ENCODE peak calls at places on chromosomes 16 and 17, in five cellular contexts. One of them, this sample, is unnamed.
A peak's percentile ranks its signal among the peaks of the same experiment; 100 is the strongest.

GRCh38 chr16:21646721-21647561 is 5.5 kb downstream of the IGSF6 start:
- DNase-seq in T-helper 9 cell: peak; percentile 44
- DNase-seq in KG1: no peak
- DNase-seq in sigmoid colon: no peak
- DNase-seq in DMS79: no peak
- DNase-seq in this sample: no peak

GRCh38 chr17:37519241-37519985 is 29.7 kb downstream of the DUSP14 start:
- DNase-seq in T-helper 9 cell: no peak
- DNase-seq in KG1: no peak
- DNase-seq in sigmoid colon: no peak
- DNase-seq in DMS79: no peak
- DNase-seq in this sample: peak; percentile 21

GRCh38 chr17:17849147-17849820 is 12.5 kb upstream of the SREBF1 start:
- DNase-seq in T-helper 9 cell: peak; percentile 66
- DNase-seq in KG1: no peak
- DNase-seq in sigmoid colon: peak; percentile 83
- DNase-seq in DMS79: no peak
- DNase-seq in this sample: no peak

GRCh38 chr16:886084-886543 is 84.7 kb downstream of the LMF1 start:
- DNase-seq in T-helper 9 cell: no peak
- DNase-seq in KG1: no peak
- DNase-seq in sigmoid colon: peak; percentile 60
- DNase-seq in DMS79: no peak
- DNase-seq in this sample: no peak

GRCh38 chr16:30722443-30722842 is 23.5 kb downstream of the SRCAP start:
- DNase-seq in T-helper 9 cell: no peak
- DNase-seq in KG1: no peak
- DNase-seq in sigmoid colon: peak; percentile 59
- DNase-seq in DMS79: no peak
- DNase-seq in this sample: no peak

GRCh38 chr16:50884066-50884860 is 142.4 kb downstream of the CYLD start:
- DNase-seq in T-helper 9 cell: peak; percentile 28
- DNase-seq in KG1: no peak
- DNase-seq in sigmoid colon: no peak
- DNase-seq in DMS79: no peak
- DNase-seq in this sample: no peak

GRCh38 chr17:27349540-27350021 is 55.7 kb downstream of the WSB1 start:
- DNase-seq in T-helper 9 cell: no peak
- DNase-seq in KG1: no peak
- DNase-seq in sigmoid colon: no peak
- DNase-seq in DMS79: no peak
- DNase-seq in this sample: no peak

GRCh38 chr16:1778200-1779179 is 3.9 kb downstream of the SPSB3 start:
- DNase-seq in T-helper 9 cell: no peak
- DNase-seq in KG1: no peak
- DNase-seq in sigmoid colon: no peak
- DNase-seq in DMS79: no peak
- DNase-seq in this sample: no peak

GRCh38 chr16:67112591-67113399 is 3.1 kb downstream of the PHAF1 start:
- DNase-seq in T-helper 9 cell: no peak
- DNase-seq in KG1: no peak
- DNase-seq in sigmoid colon: no peak
- DNase-seq in DMS79: no peak
- DNase-seq in this sample: no peak

GRCh38 chr16:77432264-77432663 is 2.6 kb downstream of the ADAMTS18 start:
- DNase-seq in T-helper 9 cell: no peak
- DNase-seq in KG1: no peak
- DNase-seq in sigmoid colon: no peak
- DNase-seq in DMS79: no peak
- DNase-seq in this sample: no peak

GRCh38 chr17:36686123-36686669 is 84.8 kb downstream of the MRM1 start:
- DNase-seq in T-helper 9 cell: no peak
- DNase-seq in KG1: no peak
- DNase-seq in sigmoid colon: no peak
- DNase-seq in DMS79: no peak
- DNase-seq in this sample: no peak

GRCh38 chr16:35306915-35307314 is 1847.5 kb downstream of the TP53TG3F start:
- DNase-seq in T-helper 9 cell: no peak
- DNase-seq in KG1: no peak
- DNase-seq in sigmoid colon: no peak
- DNase-seq in DMS79: no peak
- DNase-seq in this sample: no peak

GRCh38 chr16:27387724-27388123 is 14.2 kb upstream of the IL21R start:
- DNase-seq in T-helper 9 cell: no peak
- DNase-seq in KG1: no peak
- DNase-seq in sigmoid colon: no peak
- DNase-seq in DMS79: no peak
- DNase-seq in this sample: no peak

GRCh38 chr16:966035-966434 is 4.7 kb downstream of the LMF1 start:
- DNase-seq in T-helper 9 cell: no peak
- DNase-seq in KG1: no peak
- DNase-seq in sigmoid colon: no peak
- DNase-seq in DMS79: no peak
- DNase-seq in this sample: no peak

This sample was measured in BJ.